ENCODE peak calls at places on chromosomes 3 and 15, in four cellular contexts. R, M, X and E are unnamed samples.
A peak's percentile ranks its signal among the peaks of the same experiment; 100 is the strongest.

GRCh38 chr3:97009427-97010019 is 195.1 kb downstream of the EPHA6 start:
- DNase-seq in X (no peak), M (peak; percentile 58), R (no peak), E (no peak)

GRCh38 chr3:33732394-33732793 is 14.3 kb upstream of the CLASP2 start:
- DNase-seq in M (no peak), X (peak; percentile 5), R (no peak), E (no peak)

GRCh38 chr3:131361464-131362421 is 19.8 kb upstream of the NUDT16 start:
- DNase-seq in X (no peak), M (peak; percentile 95), R (peak; percentile 84), E (peak; percentile 98)

GRCh38 chr3:197811343-197811742 is 20.3 kb downstream of the LRCH3 start:
- DNase-seq in X (no peak), R (peak; percentile 17), M (no peak), E (no peak)

GRCh38 chr3:120688121-120688520 is 6.1 kb upstream of the HGD start:
- DNase-seq in M (no peak), X (no peak), R (no peak), E (no peak)

GRCh38 chr15:92683511-92683834 is 27.9 kb upstream of the FAM174B start:
- DNase-seq in M (peak; percentile 59), X (peak; percentile 50), R (no peak), E (no peak)

GRCh38 chr3:48747015-48747615 is 30.1 kb upstream of the IP6K2 start:
- DNase-seq in R (no peak), M (no peak), X (peak; percentile 29), E (no peak)

GRCh38 chr15:76512971-76513370 is 176.4 kb downstream of the ISL2 start:
- DNase-seq in R (no peak), M (no peak), X (no peak), E (no peak)

GRCh38 chr15:60681353-60681752 is 202.4 kb upstream of the ICE2 start:
- DNase-seq in X (no peak), M (no peak), R (no peak), E (no peak)

GRCh38 chr15:60678632-60679031 is 199.7 kb upstream of the ICE2 start:
- DNase-seq in X (no peak), M (no peak), R (no peak), E (no peak)

GRCh38 chr15:60682115-60682514 is 203.2 kb upstream of the ICE2 start:
- DNase-seq in R (no peak), X (no peak), M (no peak), E (no peak)

GRCh38 chr15:60682615-60683014 is 203.7 kb upstream of the ICE2 start:
- DNase-seq in M (no peak), R (no peak), X (no peak), E (no peak)

DNA sequence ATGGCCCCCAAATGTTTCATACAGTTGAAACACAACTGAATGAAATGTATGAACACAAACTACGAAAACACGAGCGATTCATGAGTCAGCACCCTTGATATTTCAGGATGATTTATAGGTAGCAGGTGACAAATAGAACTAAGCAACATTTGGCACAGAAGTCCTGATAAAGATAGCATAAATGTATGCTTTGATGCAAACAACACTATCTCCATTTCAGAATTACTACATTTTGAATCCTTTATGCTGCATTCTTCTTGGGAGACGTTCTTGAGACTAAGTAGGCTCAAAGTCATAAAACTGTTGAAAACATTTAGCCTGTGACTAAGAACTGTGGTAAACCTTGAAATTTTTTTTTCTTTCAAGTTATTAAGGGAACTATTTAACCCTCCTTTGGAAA is 200.3 kb upstream of the ICE2 start:
- DNase-seq in R (no peak), X (no peak), M (no peak), E (no peak)
- TF ChIP-seq SRF in R (no peak), X (no peak), M (no peak), E (no peak)

GRCh38 chr3:66139415-66139814 is 81.4 kb upstream of the SLC25A26 start:
- DNase-seq in M (no peak), R (no peak), X (no peak), E (no peak)

GRCh38 chr3:66140106-66140505 is 80.7 kb upstream of the SLC25A26 start:
- DNase-seq in M (no peak), R (no peak), X (no peak), E (no peak)

GRCh38 chr3:66136597-66136996 is 84.2 kb upstream of the SLC25A26 start:
- DNase-seq in M (no peak), R (no peak), X (no peak), E (no peak)

GRCh38 chr3:66140763-66141372 is 79.9 kb upstream of the SLC25A26 start:
- DNase-seq in X (no peak), M (no peak), R (no peak), E (peak; percentile 15)

GRCh38 chr3:66138336-66139234 is 82.2 kb upstream of the SLC25A26 start:
- DNase-seq in M (peak; percentile 67), X (peak; percentile 65), R (peak; percentile 6), E (peak; percentile 68)
- TF ChIP-seq FOSL1 in M (no peak), X (no peak), R (no peak), E (no peak)

GRCh38 chr15:83653288-83653638 is 660 bp upstream of the ADAMTSL3 start:
- DNase-seq in X (no peak), R (no peak), M (peak; percentile 73), E (no peak)

GRCh38 chr15:83655237-83655616 is 1.3 kb downstream of the ADAMTSL3 start:
- DNase-seq in X (no peak), R (no peak), M (no peak), E (no peak)

GRCh38 chr15:83653639-83654378 is at the start of gene ADAMTSL3:
- DNase-seq in M (peak; percentile 78), R (no peak), X (no peak), E (no peak)

GRCh38 chr15:83656192-83656591 is 2.3 kb downstream of the ADAMTSL3 start:
- DNase-seq in M (no peak), R (no peak), X (peak; percentile 37), E (no peak)

GRCh38 chr15:83654379-83655236 is 685 bp downstream of the ADAMTSL3 start:
- DNase-seq in R (no peak), X (no peak), M (peak; percentile 74), E (no peak)
- H3K4me1 ChIP-seq in R (no peaks in the 10 kb centered on the region), X (peaks cover 32% of the 10 kb centered on the region), M (no peaks in the 10 kb centered on the region), E (no peaks in the 10 kb centered on the region)

GRCh38 chr3:44104668-44105321 is 136.9 kb upstream of the TOPAZ1 start:
- DNase-seq in X (no peak), R (no peak), M (no peak), E (peak; percentile 78)
- TF ChIP-seq SRF in X (no peak), R (no peak), M (no peak), E (no peak)